ENCODE peak calls at places on chromosomes 13 and 19, in nine cellular contexts. S is tibial nerve, I is NCI-H1105 treated with DMSO at 0.1 percent for 48 hours, V is Caco-2, Q is amniotic stem cell, U is astrocyte of the spinal cord, R is ACHN, N is hepatocyte, W is breast epithelium. J is an unnamed sample.

GRCh38 chr19:19064811-19065745 is 1.3 kb downstream of the SLC25A42 start:
- DNase-seq in S (no peak), I (no peak), V (no peak), Q (no peak), U (no peak), R (no peak), N (no peak), W (no peak), J (no peak)

GRCh38 chr13:53758946-53759345 is 730.3 kb downstream of the OLFM4 start:
- DNase-seq in S (no peak), I (no peak), V (no peak), Q (no peak), U (no peak), R (no peak), N (no peak), W (no peak), J (no peak)

GRCh38 chr13:101919541-101920306 is 467.2 kb downstream of the ITGBL1 start:
- DNase-seq in S (no peak), I (peak), V (no peak), Q (no peak), U (peak), R (no peak), N (peak), W (no peak), J (no peak)

GRCh38 chr19:19539738-19540703 is 2.0 kb downstream of the CILP2 start:
- DNase-seq in S (no peak), I (no peak), V (no peak), Q (no peak), U (peak), R (peak), N (peak), W (no peak), J (no peak)

GRCh38 chr19:11598746-11599145 is 1.5 kb downstream of the ZNF627 start:
- DNase-seq in S (no peak), I (no peak), V (no peak), Q (no peak), U (no peak), R (no peak), N (no peak), W (no peak), J (no peak)

GRCh38 chr13:74767031-74767430 is 632.8 kb upstream of the KLF12 start:
- DNase-seq in S (no peak), I (no peak), V (no peak), Q (peak), U (peak), R (no peak), N (no peak), W (no peak), J (no peak)

GRCh38 chr19:50817941-50818858 is 5.4 kb downstream of the KLK1 start:
- DNase-seq in S (no peak), I (peak), V (peak), Q (no peak), U (no peak), R (peak), N (peak), W (no peak), J (no peak)

GRCh38 chr19:46841458-46842083 is 9.1 kb downstream of the AP2S1 start:
- DNase-seq in S (no peak), I (no peak), V (no peak), Q (no peak), U (peak), R (peak), N (no peak), W (no peak), J (no peak)

GRCh38 chr19:16070366-16070990 is 5.8 kb upstream of the TPM4 start:
- DNase-seq in S (no peak), I (no peak), V (no peak), Q (no peak), U (no peak), R (no peak), N (no peak), W (peak), J (no peak)

GRCh38 chr13:104593251-104593576 is 1527.0 kb upstream of the SLC10A2 start:
- DNase-seq in S (no peak), I (no peak), V (no peak), Q (no peak), U (no peak), R (no peak), N (no peak), W (no peak), J (no peak)

GRCh38 chr19:8663920-8664670 is 33.7 kb downstream of the NFILZ start:
- DNase-seq in S (no peak), I (no peak), V (no peak), Q (no peak), U (no peak), R (no peak), N (no peak), W (no peak), J (no peak)

GRCh38 chr19:18117692-18118378 is 20.3 kb downstream of the MAST3 start:
- DNase-seq in S (peak), I (peak), V (peak), Q (peak), U (peak), R (peak), N (peak), W (peak), J (no peak)

GRCh38 chr13:99778500-99778899 is 193.1 kb downstream of the ZIC5 start:
- DNase-seq in S (no peak), I (no peak), V (no peak), Q (no peak), U (no peak), R (no peak), N (no peak), W (no peak), J (no peak)

GRCh38 chr19:2550431-2551171 is 74.7 kb downstream of the GADD45B start:
- DNase-seq in S (no peak), I (peak), V (no peak), Q (no peak), U (no peak), R (no peak), N (no peak), W (no peak), J (no peak)